ENCODE peak calls at places on chromosome 18, in five cellular contexts. R, F, X, U and Y are unnamed samples.

GRCh38 chr18:62767321-62767720 is 52.0 kb downstream of the PHLPP1 start:
- DNase-seq in X (no peak), U (no peak), R (no peak), F (peak; percentile 53), Y (peak; percentile 65)

GRCh38 chr18:36655894-36656293 is 172.9 kb downstream of the TPGS2 start:
- DNase-seq in U (no peak), F (no peak), X (no peak), R (no peak), Y (no peak)

GRCh38 chr18:36186461-36187137 is 698 bp upstream of the MOCOS start:
- DNase-seq in U (no peak), R (no peak), F (peak; percentile 24), X (peak; percentile 43), Y (no peak)

GRCh38 chr18:52605345-52605744 is 265.3 kb downstream of the DCC start:
- DNase-seq in X (no peak), U (no peak), R (no peak), F (no peak), Y (no peak)

GRCh38 chr18:10892801-10893595 is 256.4 kb downstream of the PIEZO2 start:
- DNase-seq in R (peak; percentile 15), U (peak; percentile 20), F (peak; percentile 20), X (no peak), Y (no peak)

GRCh38 chr18:46333371-46334199 is 229.4 kb downstream of the HAUS1 start:
- DNase-seq in X (peak; percentile 37), F (peak; percentile 15), U (no peak), R (peak; percentile 60), Y (peak; percentile 51)

GRCh38 chr18:69785466-69785865 is 162.2 kb downstream of the CD226 start:
- DNase-seq in F (no peak), U (peak; percentile 25), R (no peak), X (no peak), Y (no peak)

GRCh38 chr18:6776193-6776592 is 46.7 kb downstream of the ARHGAP28 start:
- DNase-seq in R (no peak), F (peak; percentile 97), X (peak; percentile 69), U (peak; percentile 95), Y (no peak)

GRCh38 chr18:23243178-23243577 is 107.9 kb downstream of the CABLES1 start:
- DNase-seq in X (no peak), U (no peak), R (no peak), F (no peak), Y (no peak)

GRCh38 chr18:5237723-5238370 is 40.8 kb upstream of the AKAIN1 start:
- DNase-seq in U (peak; percentile 85), X (peak; percentile 93), R (peak; percentile 90), F (peak; percentile 91), Y (peak; percentile 89)

GRCh38 chr18:32770181-32770650 is 2.6 kb downstream of the KLHL14 start:
- DNase-seq in U (no peak), R (no peak), X (peak; percentile 7), F (no peak), Y (no peak)

GRCh38 chr18:11574545-11574944 is 34.9 kb upstream of the SLC35G4 start:
- DNase-seq in U (no peak), F (no peak), X (no peak), R (no peak), Y (no peak)

GRCh38 chr18:45102863-45103262 is 422.2 kb downstream of the SETBP1 start:
- DNase-seq in U (no peak), X (no peak), R (no peak), F (no peak), Y (no peak)

GRCh38 chr18:78771496-78772368 is 207.9 kb upstream of the SALL3 start:
- DNase-seq in F (no peak), R (no peak), X (no peak), U (no peak), Y (no peak)

GRCh38 chr18:61326407-61326806 is 6.8 kb upstream of the CDH20 start:
- DNase-seq in X (no peak), U (no peak), F (no peak), R (no peak), Y (no peak)

GRCh38 chr18:62030091-62030985 is 137.5 kb upstream of the RNF152 start:
- DNase-seq in X (no peak), U (no peak), R (peak; percentile 14), F (no peak), Y (no peak)

GRCh38 chr18:36580266-36580665 is 248.5 kb downstream of the TPGS2 start:
- DNase-seq in X (no peak), U (peak; percentile 51), R (no peak), F (peak; percentile 14), Y (peak; percentile 47)

GRCh38 chr18:43160509-43160908 is 45.0 kb upstream of the RIT2 start:
- DNase-seq in X (no peak), F (peak; percentile 61), R (no peak), U (peak; percentile 25), Y (no peak)

GRCh38 chr18:47953471-47953931 is 23.0 kb upstream of the SMAD2 start:
- DNase-seq in R (peak; percentile 82), X (no peak), F (no peak), U (no peak), Y (peak; percentile 70)

GRCh38 chr18:74430811-74431571 is 26.1 kb downstream of the DIPK1C start:
- DNase-seq in R (peak; percentile 36), U (no peak), F (no peak), X (no peak), Y (no peak)

GRCh38 chr18:5424903-5425302 is 118.9 kb downstream of the EPB41L3 start:
- DNase-seq in X (peak; percentile 62), R (peak; percentile 49), U (peak; percentile 65), F (peak; percentile 64), Y (peak; percentile 4)

GRCh38 chr18:28065031-28065792 is 111.7 kb downstream of the CDH2 start:
- DNase-seq in U (peak; percentile 94), F (peak; percentile 44), R (peak; percentile 46), X (peak; percentile 38), Y (peak; percentile 85)

GRCh38 chr18:58653814-58654509 is 17.3 kb upstream of the MALT1 start:
- DNase-seq in U (no peak), F (no peak), R (no peak), X (no peak), Y (no peak)

GRCh38 chr18:58654896-58655614 is 16.2 kb upstream of the MALT1 start:
- DNase-seq in X (no peak), F (no peak), R (no peak), U (no peak), Y (no peak)

GRCh38 chr18:58657494-58657893 is 13.8 kb upstream of the MALT1 start:
- DNase-seq in F (no peak), X (no peak), U (no peak), R (no peak), Y (no peak)

GRCh38 chr18:58659691-58660090 is 11.6 kb upstream of the MALT1 start:
- DNase-seq in X (no peak), U (no peak), F (no peak), R (no peak), Y (no peak)

DNA sequence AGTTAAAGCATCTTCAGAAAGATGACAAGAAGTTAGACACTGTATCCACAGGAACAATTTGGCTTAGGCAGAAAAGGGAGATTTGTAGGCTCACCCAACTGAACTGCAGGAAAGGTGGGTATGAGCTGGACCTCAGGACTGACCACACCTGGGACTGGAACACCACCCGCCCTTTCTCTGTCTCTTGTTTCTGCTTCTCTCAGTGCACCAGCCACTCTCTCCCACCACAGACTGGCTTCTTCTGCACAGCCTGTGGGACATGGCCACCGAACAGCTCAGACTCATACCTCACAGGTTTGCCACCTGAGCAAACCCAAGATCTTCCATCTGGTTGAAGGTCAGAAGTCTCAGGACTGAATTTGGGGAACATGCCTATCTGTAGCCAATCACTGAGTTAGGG is 14.2 kb upstream of the MALT1 start:
- DNase-seq in U (no peak), F (no peak), R (no peak), X (no peak), Y (no peak)
- TF ChIP-seq CTCF in U (no peak), F (no peak), R (no peak), X (no peak), Y (no peak)

DNA sequence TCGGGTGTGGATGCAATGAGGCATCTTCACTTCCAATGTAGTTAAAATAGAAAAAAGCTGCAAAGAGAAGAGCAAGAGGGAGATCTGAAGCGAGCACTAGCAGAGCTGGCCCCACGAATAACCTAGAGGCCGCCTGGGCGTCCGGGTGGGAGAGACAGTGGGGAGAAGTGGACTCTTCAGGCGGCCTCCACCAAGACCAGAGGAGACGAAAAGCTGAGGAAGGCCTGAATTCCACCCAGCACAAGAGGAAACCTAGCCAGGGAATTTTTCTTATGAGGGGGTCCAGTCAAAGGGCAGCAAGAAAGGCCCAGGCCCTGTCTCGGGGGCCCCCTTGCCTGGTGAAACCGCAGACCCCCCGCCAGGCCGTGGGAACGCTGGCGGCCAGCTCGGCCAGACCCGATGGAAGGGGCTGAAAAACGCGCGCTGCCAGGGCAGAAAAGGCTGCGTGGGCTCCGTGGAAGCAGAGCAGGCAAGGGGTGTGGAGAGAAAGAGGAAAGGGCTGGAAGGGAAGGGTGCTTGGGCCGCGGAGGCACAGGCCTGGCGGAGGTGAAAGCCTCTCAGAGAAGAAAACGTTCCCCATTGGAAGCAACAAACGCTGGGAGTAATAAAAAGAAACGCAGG is 69.2 kb downstream of the KCTD1 start:
- DNase-seq in R (no peak), F (no peak), U (no peak), X (no peak), Y (no peak)
- H3K27ac ChIP-seq in R (no peak overlapping the region), F (peak overlapping the region; percentile 4), U (peak overlapping the region; percentile 46), X (peak overlapping the region; percentile 95), Y (peak overlapping the region; percentile 71)

DNA sequence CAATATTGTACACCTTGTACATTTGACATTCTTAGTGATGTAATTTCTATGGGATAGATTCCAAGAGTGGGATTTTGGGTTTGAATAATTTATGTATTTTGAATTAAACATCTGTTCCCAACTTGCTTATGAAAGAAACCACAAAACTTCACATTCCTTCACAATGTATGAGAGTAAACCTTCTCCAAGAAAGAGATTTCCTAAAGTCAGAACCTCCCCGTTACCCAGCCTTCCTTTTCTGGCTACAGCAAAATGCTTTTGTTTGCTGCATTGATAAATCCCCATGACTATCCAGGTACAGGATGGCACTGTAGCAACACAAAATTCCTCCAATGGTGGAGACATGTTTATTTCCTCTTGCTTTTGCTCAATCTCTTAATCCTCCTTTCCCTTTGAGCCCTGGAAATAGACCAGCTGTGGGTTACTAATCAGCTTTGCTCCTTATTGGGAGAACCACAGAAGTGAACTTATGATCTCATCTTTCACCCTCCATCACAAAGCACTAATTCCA is 58.4 kb upstream of the GALR1 start:
- DNase-seq in X (no peak), R (no peak), U (peak; percentile 68), F (peak; percentile 84), Y (peak; percentile 23)
- H3K4me1 ChIP-seq in X (no peaks in the 10 kb centered on the region), R (no peaks in the 10 kb centered on the region), U (peaks cover 2% of the 10 kb centered on the region), F (peaks cover 2% of the 10 kb centered on the region), Y (no peaks in the 10 kb centered on the region)

DNA sequence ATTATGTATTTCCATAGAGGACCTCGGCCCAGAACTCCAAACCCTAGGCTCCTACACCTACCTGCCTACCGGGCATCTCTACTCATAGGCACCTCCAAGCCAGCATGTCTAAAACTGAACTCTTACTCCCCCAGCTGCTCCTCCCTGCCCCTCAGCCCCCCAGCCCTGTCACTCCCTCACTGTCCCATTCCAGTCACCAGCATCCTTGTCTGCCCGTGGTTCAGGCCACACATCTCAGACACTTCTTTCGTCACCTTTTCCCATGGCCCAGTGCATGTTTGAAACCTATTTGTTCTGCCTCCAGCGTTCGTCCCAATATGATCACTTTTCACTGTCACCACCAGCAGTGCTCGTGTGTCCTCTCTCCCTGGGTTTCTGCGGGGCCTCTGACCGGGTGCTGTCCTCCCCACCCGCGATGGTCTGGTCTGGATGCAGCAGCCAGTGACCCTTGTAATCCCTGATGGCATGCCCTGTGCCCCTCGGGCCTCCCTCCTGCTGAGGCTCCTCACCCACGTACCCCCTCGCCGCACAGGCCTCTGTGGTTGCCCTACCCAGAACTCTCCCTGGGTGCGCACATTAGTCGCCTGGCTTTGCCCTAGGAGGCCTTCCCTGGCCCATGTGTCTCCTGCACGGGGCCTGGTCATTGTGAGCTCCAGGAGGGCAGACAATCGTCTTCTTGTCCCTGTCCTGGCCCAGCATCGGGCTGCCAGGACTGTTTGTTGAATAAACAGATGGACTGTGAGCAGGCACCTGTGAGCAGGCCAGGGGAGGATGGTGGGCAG is 15.4 kb downstream of the LDLRAD4 start:
- DNase-seq in U (no peak), X (no peak), R (no peak), F (no peak), Y (no peak)
- TF ChIP-seq CTCF in U (no peak), X (no peak), R (no peak), F (no peak), Y (no peak)